ENCODE peak calls at places on chromosomes 16 and 17, in seven cellular contexts. B is NCI-H1436; H is NCI-H345; Q is psoas muscle; V is cerebellum; J is EL; R is Jurkat, Clone E6-1. D is an unnamed sample.

GRCh38 chr17:21358682-21359482 is 17.3 kb upstream of the KCNJ12 start:
- DNase-seq in H (no peak), J (peak; percentile 34), B (no peak), Q (no peak), V (no peak), R (no peak), D (no peak)

GRCh38 chr16:89002851-89003830 is 26.1 kb upstream of the CBFA2T3 start:
- DNase-seq in R (no peak), J (no peak), V (no peak), H (peak; percentile 13), B (no peak), Q (peak; percentile 3), D (no peak)

GRCh38 chr16:30010817-30011504 is at the start of gene DOC2A:
- DNase-seq in B (peak; percentile 59), Q (no peak), J (no peak), H (peak; percentile 74), R (peak; percentile 28), V (peak; percentile 79), D (peak; percentile 67)

GRCh38 chr17:57762375-57762916 is 17.3 kb upstream of the CCDC182 start:
- DNase-seq in J (no peak), H (no peak), Q (no peak), B (peak; percentile 49), V (no peak), R (no peak), D (no peak)

GRCh38 chr17:65254166-65254565 is 117.0 kb downstream of the RGS9 start:
- DNase-seq in Q (no peak), R (no peak), V (no peak), H (no peak), B (no peak), J (no peak), D (no peak)

GRCh38 chr17:10815318-10815717 is 11.4 kb upstream of the TMEM238L start:
- DNase-seq in V (no peak), R (no peak), B (no peak), H (no peak), Q (no peak), J (no peak), D (no peak)

GRCh38 chr16:22141746-22142145 is 20.6 kb upstream of the SDR42E2 start:
- DNase-seq in R (peak; percentile 15), Q (no peak), B (no peak), H (no peak), V (no peak), J (peak; percentile 39), D (no peak)

GRCh38 chr17:77392376-77393273 is 251.9 kb downstream of the SEC14L1 start:
- DNase-seq in V (peak; percentile 93), B (no peak), R (no peak), Q (peak; percentile 58), H (no peak), J (no peak), D (no peak)

GRCh38 chr17:67947325-67947813 is 48.9 kb downstream of the C17orf58 start:
- DNase-seq in J (no peak), V (no peak), B (no peak), Q (no peak), R (no peak), H (no peak), D (no peak)

GRCh38 chr16:73048292-73049050 is 543 bp upstream of the ZFHX3 start:
- DNase-seq in J (peak; percentile 54), H (no peak), R (no peak), B (no peak), Q (peak; percentile 80), V (no peak), D (no peak)

GRCh38 chr17:17215575-17215974 is 9.4 kb upstream of the PLD6 start:
- DNase-seq in Q (no peak), R (no peak), J (no peak), B (no peak), V (no peak), H (no peak), D (no peak)

GRCh38 chr17:50363217-50364060 is 9.5 kb downstream of the MRPL27 start:
- DNase-seq in R (no peak), V (peak; percentile 60), J (peak; percentile 41), B (no peak), Q (no peak), H (no peak), D (peak; percentile 59)

GRCh38 chr16:50154369-50154947 is 1.4 kb downstream of the TENT4B start:
- DNase-seq in B (no peak), V (peak; percentile 28), H (no peak), Q (no peak), R (no peak), J (peak; percentile 19), D (no peak)

GRCh38 chr16:14193316-14193871 is 122.3 kb downstream of the MRTFB start:
- DNase-seq in B (no peak), J (no peak), Q (no peak), V (no peak), H (peak; percentile 82), R (peak; percentile 24), D (peak; percentile 54)

GRCh38 chr16:14362774-14363371 is 267.2 kb downstream of the PARN start:
- DNase-seq in R (no peak), H (no peak), B (no peak), Q (no peak), J (peak; percentile 78), V (no peak), D (no peak)

GRCh38 chr17:34519286-34519685 is 60.1 kb upstream of the TMEM132E start:
- DNase-seq in Q (no peak), J (no peak), H (no peak), R (peak; percentile 24), B (no peak), V (no peak), D (peak; percentile 6)

GRCh38 chr16:10121496-10121895 is 60.7 kb downstream of the GRIN2A start:
- DNase-seq in R (no peak), Q (no peak), J (peak; percentile 92), V (no peak), H (no peak), B (no peak), D (no peak)

GRCh38 chr16:78984887-78985464 is 615.6 kb downstream of the MAF start:
- DNase-seq in V (peak; percentile 55), R (no peak), B (no peak), J (no peak), H (no peak), Q (no peak), D (no peak)

GRCh38 chr16:66337434-66338188 is 28.9 kb upstream of the CDH5 start:
- DNase-seq in V (no peak), B (no peak), Q (no peak), J (no peak), H (no peak), R (no peak), D (no peak)

GRCh38 chr16:27514806-27515205 is 34.9 kb downstream of the GTF3C1 start:
- DNase-seq in J (no peak), H (no peak), Q (no peak), V (no peak), R (no peak), B (no peak), D (no peak)

GRCh38 chr17:40350410-40351184 is 13.9 kb downstream of the GJD3 start:
- DNase-seq in R (no peak), Q (no peak), J (no peak), H (no peak), V (no peak), B (peak; percentile 73), D (no peak)

GRCh38 chr16:65336169-65336568 is 214.3 kb upstream of the CDH11 start:
- DNase-seq in J (peak; percentile 93), R (no peak), H (no peak), Q (no peak), B (no peak), V (no peak), D (no peak)

GRCh38 chr16:58462997-58463891 is 36.7 kb upstream of the NDRG4 start:
- DNase-seq in J (no peak), R (no peak), V (peak; percentile 68), H (peak; percentile 27), B (peak; percentile 53), Q (no peak), D (peak; percentile 41)

GRCh38 chr17:76363107-76363801 is 9.5 kb upstream of the PRPSAP1 start:
- DNase-seq in R (no peak), B (no peak), H (no peak), V (no peak), Q (no peak), J (no peak), D (no peak)

GRCh38 chr17:47829870-47830269 is 1.5 kb downstream of the MRPL10 start:
- DNase-seq in R (peak; percentile 17), J (no peak), V (no peak), B (no peak), Q (no peak), H (no peak), D (no peak)

D was measured in COR-L47.